ENCODE peak calls at places on chromosomes 6 and 20, in nine cellular contexts. S, K, J, Q, H, Y, X, R and D are unnamed samples. For H3K4me1, the result is how much of the 10 kb centered on the place peaks cover.

GRCh38 chr6:112539355-112539754 is 192.2 kb downstream of the RFPL4B start:
- DNase-seq in X (no peak), J (no peak), Y (no peak), Q (no peak), H (no peak), K (no peak), R (no peak), S (no peak), D (no peak)

GRCh38 chr20:15703171-15703911 is 869.9 kb downstream of the KIF16B start:
- DNase-seq in K (no peak), S (no peak), X (no peak), H (no peak), J (no peak), Q (no peak), Y (no peak), R (no peak), D (no peak)

GRCh38 chr6:112439010-112439409 is 91.9 kb downstream of the RFPL4B start:
- DNase-seq in H (peak), Q (no peak), Y (no peak), X (no peak), J (no peak), K (no peak), S (no peak), R (no peak), D (no peak)

GRCh38 chr20:38818113-38819065 is 12.9 kb downstream of the PPP1R16B start:
- DNase-seq in K (no peak), R (no peak), S (no peak), H (no peak), Q (no peak), X (no peak), J (no peak), Y (no peak), D (no peak)

GRCh38 chr20:1811621-1812498 is 83.3 kb upstream of the SIRPA start:
- DNase-seq in Q (no peak), J (no peak), S (no peak), R (no peak), Y (no peak), K (no peak), X (no peak), H (no peak), D (no peak)

GRCh38 chr6:67952948-67953347 is 682.1 kb upstream of the ADGRB3 start:
- DNase-seq in S (no peak), J (no peak), H (no peak), R (no peak), X (no peak), Y (no peak), Q (no peak), K (no peak), D (no peak)

GRCh38 chr20:64224344-64225165 is 31.0 kb upstream of the PCMTD2 start:
- DNase-seq in H (no peak), K (peak), Q (no peak), Y (no peak), J (no peak), R (no peak), X (no peak), S (no peak), D (no peak)

GRCh38 chr6:13495112-13495765 is 7.8 kb upstream of the GFOD1 start:
- DNase-seq in H (no peak), Q (no peak), J (no peak), X (no peak), Y (no peak), S (no peak), R (no peak), K (no peak), D (no peak)

GRCh38 chr6:51842487-51843469 is 244.6 kb downstream of the PKHD1 start:
- DNase-seq in H (no peak), X (no peak), K (no peak), R (no peak), J (no peak), S (no peak), Q (no peak), Y (no peak), D (no peak)

GRCh38 chr6:30741789-30742315 is 635 bp downstream of the FLOT1 start:
- DNase-seq in X (no peak), J (no peak), R (no peak), Y (no peak), K (peak), H (no peak), Q (peak), S (no peak), D (no peak)

GRCh38 chr6:32609731-32610640 is 20.3 kb upstream of the HLA-DRB1 start:
- DNase-seq in Q (peak), X (peak), R (no peak), K (peak), J (peak), Y (no peak), H (peak), S (peak), D (no peak)

GRCh38 chr20:59135093-59135492 is 28.5 kb upstream of the ZNF831 start:
- DNase-seq in J (no peak), S (no peak), K (no peak), Q (no peak), R (no peak), Y (no peak), H (no peak), X (no peak), D (no peak)

GRCh38 chr20:58716476-58717277 is 24.1 kb downstream of the NPEPL1 start:
- DNase-seq in H (peak), S (peak), X (peak), R (no peak), J (no peak), Y (peak), Q (peak), K (no peak), D (peak)

GRCh38 chr20:60071965-60072364 is 113.7 kb downstream of the CDH26 start:
- DNase-seq in Y (no peak), K (no peak), R (no peak), S (no peak), Q (no peak), X (no peak), H (no peak), J (no peak), D (no peak)

GRCh38 chr20:50330504-50331313 is 140.1 kb downstream of the CEBPB start:
- DNase-seq in X (no peak), Q (peak), K (no peak), S (no peak), Y (no peak), R (no peak), J (no peak), H (no peak), D (no peak)

GRCh38 chr6:29552512-29553051 is 7.0 kb downstream of the UBD start:
- DNase-seq in S (no peak), R (no peak), H (no peak), Y (no peak), K (peak), Q (no peak), J (peak), X (no peak), D (no peak)

GRCh38 chr6:170292111-170292777 is 1.4 kb upstream of the DLL1 start:
- DNase-seq in X (no peak), R (no peak), Y (no peak), H (no peak), K (no peak), J (no peak), S (no peak), Q (peak), D (no peak)

GRCh38 chr6:170291271-170292110 is 613 bp upstream of the DLL1 start:
- DNase-seq in Y (peak), X (peak), J (peak), K (peak), H (peak), R (peak), Q (peak), S (peak), D (peak)

GRCh38 chr6:170293411-170293844 is 2.5 kb upstream of the DLL1 start:
- DNase-seq in R (no peak), K (no peak), H (no peak), Y (no peak), Q (no peak), X (no peak), S (no peak), J (no peak), D (no peak)

GRCh38 chr6:170293881-170294755 is 3.2 kb upstream of the DLL1 start:
- DNase-seq in Q (no peak), R (no peak), X (no peak), S (no peak), J (no peak), Y (no peak), H (no peak), K (no peak), D (no peak)

GRCh38 chr6:170292778-170293164 is 1.9 kb upstream of the DLL1 start:
- DNase-seq in K (no peak), J (no peak), S (no peak), Y (no peak), H (no peak), R (no peak), X (no peak), Q (peak), D (peak)
- TF ChIP-seq CTCF in K (peak), J (peak), S (peak), Y (no peak), H (peak), R (peak), X (no peak), Q (no peak), D (no peak)

DNA sequence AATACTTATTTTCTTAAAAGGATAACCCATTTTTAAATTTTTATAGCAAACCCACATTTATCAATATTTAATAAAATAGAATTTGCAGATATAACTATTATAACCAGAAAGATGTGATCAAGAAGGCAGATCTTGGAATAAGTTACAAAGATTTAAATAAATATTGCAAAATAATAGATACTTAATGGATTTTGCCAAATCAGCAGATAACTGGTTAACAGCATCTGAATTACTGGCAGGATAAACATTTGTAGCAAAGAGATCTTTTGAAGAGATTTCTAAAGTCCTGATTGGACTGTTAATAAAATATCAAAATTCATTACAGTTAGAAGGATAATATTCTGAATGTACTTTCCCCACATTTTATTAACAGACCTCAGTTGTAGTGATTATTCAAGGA is 144.2 kb downstream of the PDSS2 start:
- DNase-seq in Y (no peak), R (no peak), Q (no peak), X (no peak), J (no peak), K (no peak), H (no peak), S (no peak), D (no peak)
- H3K4me1 ChIP-seq in Y (under half), R (under half), Q (under half), X (under half), J (under half), K (under half), H (under half), S (under half), D (under half)

GRCh38 chr20:46065006-46065405 is 24.8 kb downstream of the NCOA5 start:
- DNase-seq in H (no peak), J (no peak), X (no peak), Q (no peak), S (no peak), Y (no peak), R (no peak), K (no peak), D (no peak)
- H3K4me3 ChIP-seq in H (no peak), J (no peak), X (no peak), Q (no peak), S (no peak), Y (no peak), R (no peak), K (no peak), D (no peak)

DNA sequence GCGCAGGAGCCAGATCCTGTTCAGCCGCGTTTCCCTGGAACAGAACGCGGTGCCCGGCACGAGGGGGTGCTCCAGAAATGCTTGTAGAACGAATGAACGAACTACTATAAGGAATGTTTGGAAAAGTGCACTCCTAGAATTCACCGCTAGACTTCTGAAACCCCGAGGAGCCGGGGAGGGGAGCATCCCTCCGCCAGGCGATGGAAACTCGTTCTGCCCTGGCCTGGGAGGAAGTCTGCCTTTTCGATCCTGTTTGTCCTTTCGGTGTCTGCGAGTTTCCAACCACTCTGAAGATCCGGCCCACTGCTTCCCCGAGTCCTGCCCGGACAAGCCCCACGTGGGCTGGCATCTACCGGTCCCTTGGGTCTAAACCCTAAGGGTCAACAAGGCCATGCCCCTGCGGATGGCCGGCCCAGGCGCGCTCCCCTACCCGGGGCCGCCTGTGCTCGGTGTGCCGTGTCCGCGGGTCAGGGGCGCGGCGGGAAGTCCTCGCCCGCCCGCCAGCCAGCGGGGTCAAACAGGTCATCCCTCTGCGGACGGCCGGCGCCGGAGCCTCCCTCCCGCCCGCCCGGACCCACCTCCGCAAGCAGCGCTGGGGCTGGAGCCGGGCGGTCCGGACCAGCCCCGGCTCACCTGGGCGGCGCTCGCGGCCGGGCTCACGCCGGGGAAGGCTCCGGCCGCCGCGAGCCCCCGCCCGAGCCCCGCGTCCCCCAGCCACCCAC is 521 bp downstream of the SULF2 start:
- DNase-seq in Q (peak), J (no peak), X (peak), Y (no peak), K (peak), R (no peak), S (peak), H (peak), D (no peak)
- TF ChIP-seq CTCF in Q (no peak), J (no peak), X (no peak), Y (no peak), K (peak), R (no peak), S (peak), H (peak), D (no peak)